ENCODE peak calls at places on chromosome 18, in nine cellular contexts. One of them, this sample, is unnamed.

GRCh38 chr18:73839441-73839840 is 308.2 kb downstream of the FBXO15 start:
- DNase-seq in spleen: no peak
- DNase-seq in stomach: no peak
- DNase-seq in transverse colon: no peak
- DNase-seq in breast epithelium: no peak
- DNase-seq in HCT116: no peak
- DNase-seq in HepG2: no peak
- DNase-seq in prostate gland: no peak
- DNase-seq in endothelial cell of umbilical vein: no peak
- DNase-seq in this sample: no peak

GRCh38 chr18:62838475-62839098 is 123.2 kb downstream of the PHLPP1 start:
- DNase-seq in spleen: no peak
- DNase-seq in stomach: no peak
- DNase-seq in transverse colon: no peak
- DNase-seq in breast epithelium: no peak
- DNase-seq in HCT116: no peak
- DNase-seq in HepG2: no peak
- DNase-seq in prostate gland: no peak
- DNase-seq in endothelial cell of umbilical vein: no peak
- DNase-seq in this sample: no peak

GRCh38 chr18:51251625-51252024 is 54.1 kb upstream of the MEX3C start:
- DNase-seq in spleen: peak
- DNase-seq in stomach: no peak
- DNase-seq in transverse colon: peak
- DNase-seq in breast epithelium: no peak
- DNase-seq in HCT116: no peak
- DNase-seq in HepG2: no peak
- DNase-seq in prostate gland: no peak
- DNase-seq in endothelial cell of umbilical vein: no peak
- DNase-seq in this sample: no peak

GRCh38 chr18:36589857-36590543 is 238.8 kb downstream of the TPGS2 start:
- DNase-seq in spleen: no peak
- DNase-seq in stomach: no peak
- DNase-seq in transverse colon: no peak
- DNase-seq in breast epithelium: no peak
- DNase-seq in HCT116: no peak
- DNase-seq in HepG2: no peak
- DNase-seq in prostate gland: no peak
- DNase-seq in endothelial cell of umbilical vein: no peak
- DNase-seq in this sample: no peak

GRCh38 chr18:13376298-13376840 is 157.8 kb downstream of the LDLRAD4 start:
- DNase-seq in spleen: no peak
- DNase-seq in stomach: no peak
- DNase-seq in transverse colon: no peak
- DNase-seq in breast epithelium: no peak
- DNase-seq in HCT116: no peak
- DNase-seq in HepG2: no peak
- DNase-seq in prostate gland: no peak
- DNase-seq in endothelial cell of umbilical vein: no peak
- DNase-seq in this sample: peak

GRCh38 chr18:43648002-43648401 is 370.7 kb upstream of the SYT4 start:
- DNase-seq in spleen: no peak
- DNase-seq in stomach: no peak
- DNase-seq in transverse colon: no peak
- DNase-seq in breast epithelium: no peak
- DNase-seq in HCT116: no peak
- DNase-seq in HepG2: no peak
- DNase-seq in prostate gland: no peak
- DNase-seq in endothelial cell of umbilical vein: no peak
- DNase-seq in this sample: no peak

GRCh38 chr18:79797518-79798345 is at the start of gene KCNG2:
- DNase-seq in spleen: peak
- DNase-seq in stomach: no peak
- DNase-seq in transverse colon: no peak
- DNase-seq in breast epithelium: no peak
- DNase-seq in HCT116: no peak
- DNase-seq in HepG2: no peak
- DNase-seq in prostate gland: no peak
- DNase-seq in endothelial cell of umbilical vein: no peak
- DNase-seq in this sample: peak

GRCh38 chr18:34592961-34593382 is 117.1 kb upstream of the DTNA start:
- DNase-seq in spleen: no peak
- DNase-seq in stomach: peak
- DNase-seq in transverse colon: peak
- DNase-seq in breast epithelium: peak
- DNase-seq in HCT116: no peak
- DNase-seq in HepG2: no peak
- DNase-seq in prostate gland: peak
- DNase-seq in endothelial cell of umbilical vein: peak
- DNase-seq in this sample: peak

GRCh38 chr18:5527603-5528002 is 16.2 kb downstream of the EPB41L3 start:
- DNase-seq in spleen: no peak
- DNase-seq in stomach: no peak
- DNase-seq in transverse colon: peak
- DNase-seq in breast epithelium: no peak
- DNase-seq in HCT116: no peak
- DNase-seq in HepG2: no peak
- DNase-seq in prostate gland: no peak
- DNase-seq in endothelial cell of umbilical vein: peak
- DNase-seq in this sample: peak

GRCh38 chr18:63107171-63107850 is 212.3 kb downstream of the BCL2 start:
- DNase-seq in spleen: no peak
- DNase-seq in stomach: no peak
- DNase-seq in transverse colon: no peak
- DNase-seq in breast epithelium: no peak
- DNase-seq in HCT116: no peak
- DNase-seq in HepG2: no peak
- DNase-seq in prostate gland: no peak
- DNase-seq in endothelial cell of umbilical vein: no peak
- DNase-seq in this sample: no peak

GRCh38 chr18:58254873-58255511 is 211.0 kb downstream of the NEDD4L start:
- DNase-seq in spleen: no peak
- DNase-seq in stomach: no peak
- DNase-seq in transverse colon: no peak
- DNase-seq in breast epithelium: no peak
- DNase-seq in HCT116: no peak
- DNase-seq in HepG2: no peak
- DNase-seq in prostate gland: peak
- DNase-seq in endothelial cell of umbilical vein: no peak
- DNase-seq in this sample: peak
- TF ChIP-seq POLR2A in spleen: no peak
- TF ChIP-seq POLR2A in stomach: no peak
- TF ChIP-seq POLR2A in transverse colon: no peak
- TF ChIP-seq POLR2A in breast epithelium: no peak
- TF ChIP-seq POLR2A in HCT116: no peak
- TF ChIP-seq POLR2A in HepG2: no peak
- TF ChIP-seq POLR2A in prostate gland: no peak
- TF ChIP-seq POLR2A in endothelial cell of umbilical vein: no peak
- TF ChIP-seq POLR2A in this sample: no peak

GRCh38 chr18:76822510-76823165 is at the start of gene ZNF236:
- DNase-seq in spleen: peak
- DNase-seq in stomach: peak
- DNase-seq in transverse colon: peak
- DNase-seq in breast epithelium: peak
- DNase-seq in HCT116: no peak
- DNase-seq in HepG2: peak
- DNase-seq in prostate gland: peak
- DNase-seq in endothelial cell of umbilical vein: peak
- DNase-seq in this sample: peak

GRCh38 chr18:76823574-76823973 is 1.2 kb downstream of the ZNF236 start:
- DNase-seq in spleen: peak
- DNase-seq in stomach: no peak
- DNase-seq in transverse colon: peak
- DNase-seq in breast epithelium: no peak
- DNase-seq in HCT116: no peak
- DNase-seq in HepG2: no peak
- DNase-seq in prostate gland: no peak
- DNase-seq in endothelial cell of umbilical vein: no peak
- DNase-seq in this sample: peak

GRCh38 chr18:76821875-76822509 is 365 bp upstream of the ZNF236 start:
- DNase-seq in spleen: peak
- DNase-seq in stomach: peak
- DNase-seq in transverse colon: peak
- DNase-seq in breast epithelium: peak
- DNase-seq in HCT116: no peak
- DNase-seq in HepG2: no peak
- DNase-seq in prostate gland: peak
- DNase-seq in endothelial cell of umbilical vein: peak
- DNase-seq in this sample: peak

GRCh38 chr18:76824136-76824676 is 1.8 kb downstream of the ZNF236 start:
- DNase-seq in spleen: no peak
- DNase-seq in stomach: no peak
- DNase-seq in transverse colon: no peak
- DNase-seq in breast epithelium: no peak
- DNase-seq in HCT116: no peak
- DNase-seq in HepG2: no peak
- DNase-seq in prostate gland: no peak
- DNase-seq in endothelial cell of umbilical vein: no peak
- DNase-seq in this sample: peak

GRCh38 chr18:76823166-76823539 is 796 bp downstream of the ZNF236 start:
- DNase-seq in spleen: peak
- DNase-seq in stomach: no peak
- DNase-seq in transverse colon: peak
- DNase-seq in breast epithelium: no peak
- DNase-seq in HCT116: no peak
- DNase-seq in HepG2: no peak
- DNase-seq in prostate gland: no peak
- DNase-seq in endothelial cell of umbilical vein: no peak
- DNase-seq in this sample: no peak
- TF ChIP-seq POLR2AphosphoS5 in spleen: no peak
- TF ChIP-seq POLR2AphosphoS5 in stomach: no peak
- TF ChIP-seq POLR2AphosphoS5 in transverse colon: no peak
- TF ChIP-seq POLR2AphosphoS5 in breast epithelium: no peak
- TF ChIP-seq POLR2AphosphoS5 in HCT116: no peak
- TF ChIP-seq POLR2AphosphoS5 in HepG2: no peak
- TF ChIP-seq POLR2AphosphoS5 in prostate gland: no peak
- TF ChIP-seq POLR2AphosphoS5 in endothelial cell of umbilical vein: no peak
- TF ChIP-seq POLR2AphosphoS5 in this sample: no peak

GRCh38 chr18:54163458-54163857 is 61.0 kb downstream of the MBD2 start:
- DNase-seq in spleen: no peak
- DNase-seq in stomach: no peak
- DNase-seq in transverse colon: no peak
- DNase-seq in breast epithelium: no peak
- DNase-seq in HCT116: no peak
- DNase-seq in HepG2: no peak
- DNase-seq in prostate gland: no peak
- DNase-seq in endothelial cell of umbilical vein: no peak
- DNase-seq in this sample: no peak

GRCh38 chr18:54161267-54161666 is 63.2 kb downstream of the MBD2 start:
- DNase-seq in spleen: no peak
- DNase-seq in stomach: no peak
- DNase-seq in transverse colon: no peak
- DNase-seq in breast epithelium: no peak
- DNase-seq in HCT116: no peak
- DNase-seq in HepG2: no peak
- DNase-seq in prostate gland: no peak
- DNase-seq in endothelial cell of umbilical vein: no peak
- DNase-seq in this sample: no peak

GRCh38 chr18:54162431-54162830 is 62.0 kb downstream of the MBD2 start:
- DNase-seq in spleen: no peak
- DNase-seq in stomach: no peak
- DNase-seq in transverse colon: no peak
- DNase-seq in breast epithelium: no peak
- DNase-seq in HCT116: no peak
- DNase-seq in HepG2: no peak
- DNase-seq in prostate gland: no peak
- DNase-seq in endothelial cell of umbilical vein: no peak
- DNase-seq in this sample: no peak

GRCh38 chr18:54157646-54158045 is 66.8 kb downstream of the MBD2 start:
- DNase-seq in spleen: no peak
- DNase-seq in stomach: no peak
- DNase-seq in transverse colon: no peak
- DNase-seq in breast epithelium: no peak
- DNase-seq in HCT116: no peak
- DNase-seq in HepG2: no peak
- DNase-seq in prostate gland: no peak
- DNase-seq in endothelial cell of umbilical vein: no peak
- DNase-seq in this sample: no peak

GRCh38 chr18:54159916-54160315 is 64.6 kb downstream of the MBD2 start:
- DNase-seq in spleen: no peak
- DNase-seq in stomach: no peak
- DNase-seq in transverse colon: no peak
- DNase-seq in breast epithelium: no peak
- DNase-seq in HCT116: no peak
- DNase-seq in HepG2: no peak
- DNase-seq in prostate gland: no peak
- DNase-seq in endothelial cell of umbilical vein: no peak
- DNase-seq in this sample: no peak
- H3K27ac ChIP-seq in spleen: no peak
- H3K27ac ChIP-seq in stomach: no peak
- H3K27ac ChIP-seq in transverse colon: no peak
- H3K27ac ChIP-seq in breast epithelium: no peak
- H3K27ac ChIP-seq in HCT116: no peak
- H3K27ac ChIP-seq in HepG2: no peak
- H3K27ac ChIP-seq in prostate gland: no peak
- H3K27ac ChIP-seq in endothelial cell of umbilical vein: no peak
- H3K27ac ChIP-seq in this sample: no peak

GRCh38 chr18:11905613-11906012 is 2.5 kb downstream of the MPPE1 start:
- DNase-seq in spleen: no peak
- DNase-seq in stomach: no peak
- DNase-seq in transverse colon: no peak
- DNase-seq in breast epithelium: no peak
- DNase-seq in HCT116: no peak
- DNase-seq in HepG2: no peak
- DNase-seq in prostate gland: no peak
- DNase-seq in endothelial cell of umbilical vein: no peak
- DNase-seq in this sample: no peak
- TF ChIP-seq POLR2A in spleen: no peak
- TF ChIP-seq POLR2A in stomach: no peak
- TF ChIP-seq POLR2A in transverse colon: no peak
- TF ChIP-seq POLR2A in breast epithelium: no peak
- TF ChIP-seq POLR2A in HCT116: no peak
- TF ChIP-seq POLR2A in HepG2: no peak
- TF ChIP-seq POLR2A in prostate gland: no peak
- TF ChIP-seq POLR2A in endothelial cell of umbilical vein: no peak
- TF ChIP-seq POLR2A in this sample: no peak

GRCh38 chr18:22347624-22348511 is 69.8 kb downstream of the CTAGE1 start:
- DNase-seq in spleen: no peak
- DNase-seq in stomach: no peak
- DNase-seq in transverse colon: peak
- DNase-seq in breast epithelium: no peak
- DNase-seq in HCT116: no peak
- DNase-seq in HepG2: no peak
- DNase-seq in prostate gland: peak
- DNase-seq in endothelial cell of umbilical vein: peak
- DNase-seq in this sample: no peak
- TF ChIP-seq POLR2AphosphoS5 in spleen: no peak
- TF ChIP-seq POLR2AphosphoS5 in stomach: no peak
- TF ChIP-seq POLR2AphosphoS5 in transverse colon: no peak
- TF ChIP-seq POLR2AphosphoS5 in breast epithelium: no peak
- TF ChIP-seq POLR2AphosphoS5 in HCT116: no peak
- TF ChIP-seq POLR2AphosphoS5 in HepG2: no peak
- TF ChIP-seq POLR2AphosphoS5 in prostate gland: no peak
- TF ChIP-seq POLR2AphosphoS5 in endothelial cell of umbilical vein: no peak
- TF ChIP-seq POLR2AphosphoS5 in this sample: no peak